ENCODE peak calls at places on chromosomes 4 and X, in four cellular contexts. One of them, this sample, is unnamed.

GRCh38 chrX:17608898-17609297 is 128.4 kb upstream of the SCML1 start:
- DNase-seq in upper lobe of right lung: no peak
- DNase-seq in CD4-positive, alpha-beta memory T cell: no peak
- DNase-seq in psoas muscle: no peak
- DNase-seq in this sample: no peak

GRCh38 chr4:40308528-40309122 is 26.5 kb upstream of the CHRNA9 start:
- DNase-seq in upper lobe of right lung: no peak
- DNase-seq in CD4-positive, alpha-beta memory T cell: no peak
- DNase-seq in psoas muscle: no peak
- DNase-seq in this sample: no peak

GRCh38 chr4:80538276-80538926 is 202.9 kb downstream of the CFAP299 start:
- DNase-seq in upper lobe of right lung: no peak
- DNase-seq in CD4-positive, alpha-beta memory T cell: no peak
- DNase-seq in psoas muscle: no peak
- DNase-seq in this sample: no peak

GRCh38 chr4:16090306-16090705 is 6.5 kb upstream of the PROM1 start:
- DNase-seq in upper lobe of right lung: no peak
- DNase-seq in CD4-positive, alpha-beta memory T cell: no peak
- DNase-seq in psoas muscle: no peak
- DNase-seq in this sample: no peak

GRCh38 chr4:168857009-168857408 is 153.0 kb downstream of the CBR4 start:
- DNase-seq in upper lobe of right lung: no peak
- DNase-seq in CD4-positive, alpha-beta memory T cell: no peak
- DNase-seq in psoas muscle: no peak
- DNase-seq in this sample: no peak

GRCh38 chr4:41728571-41728908 is 20.0 kb downstream of the PHOX2B start:
- DNase-seq in upper lobe of right lung: no peak
- DNase-seq in CD4-positive, alpha-beta memory T cell: no peak
- DNase-seq in psoas muscle: no peak
- DNase-seq in this sample: no peak

GRCh38 chrX:1526565-1526964 is 10.4 kb downstream of the P2RY8 start:
- DNase-seq in upper lobe of right lung: no peak
- DNase-seq in CD4-positive, alpha-beta memory T cell: no peak
- DNase-seq in psoas muscle: no peak
- DNase-seq in this sample: no peak

GRCh38 chr4:88219099-88219498 is 60.7 kb upstream of the ABCG2 start:
- DNase-seq in upper lobe of right lung: no peak
- DNase-seq in CD4-positive, alpha-beta memory T cell: no peak
- DNase-seq in psoas muscle: no peak
- DNase-seq in this sample: no peak

GRCh38 chr4:157754410-157754809 is 418.4 kb downstream of the GASK1B start:
- DNase-seq in upper lobe of right lung: no peak
- DNase-seq in CD4-positive, alpha-beta memory T cell: no peak
- DNase-seq in psoas muscle: no peak
- DNase-seq in this sample: no peak

GRCh38 chr4:8198906-8199593 is at the start of gene SH3TC1:
- DNase-seq in upper lobe of right lung: peak; percentile 97
- DNase-seq in CD4-positive, alpha-beta memory T cell: peak; percentile 62
- DNase-seq in psoas muscle: peak; percentile 90
- DNase-seq in this sample: peak; percentile 71

GRCh38 chr4:145770124-145770523 is 90.2 kb downstream of the C4orf51 start:
- DNase-seq in upper lobe of right lung: no peak
- DNase-seq in CD4-positive, alpha-beta memory T cell: no peak
- DNase-seq in psoas muscle: no peak
- DNase-seq in this sample: no peak
- H3K36me3 ChIP-seq in upper lobe of right lung: peaks cover 16% of the 10 kb centered on the region
- H3K36me3 ChIP-seq in CD4-positive, alpha-beta memory T cell: peaks cover 3% of the 10 kb centered on the region
- H3K36me3 ChIP-seq in psoas muscle: peaks cover 34% of the 10 kb centered on the region
- H3K36me3 ChIP-seq in this sample: no peaks in the 10 kb centered on the region

GRCh38 chr4:6605114-6605513 is 30.1 kb downstream of the MAN2B2 start:
- DNase-seq in upper lobe of right lung: no peak
- DNase-seq in CD4-positive, alpha-beta memory T cell: no peak
- DNase-seq in psoas muscle: no peak
- DNase-seq in this sample: no peak
- H3K36me3 ChIP-seq in upper lobe of right lung: peaks cover 54% of the 10 kb centered on the region
- H3K36me3 ChIP-seq in CD4-positive, alpha-beta memory T cell: peaks cover 66% of the 10 kb centered on the region
- H3K36me3 ChIP-seq in psoas muscle: peaks cover 2% of the 10 kb centered on the region
- H3K36me3 ChIP-seq in this sample: peaks cover 100% of the 10 kb centered on the region

DNA sequence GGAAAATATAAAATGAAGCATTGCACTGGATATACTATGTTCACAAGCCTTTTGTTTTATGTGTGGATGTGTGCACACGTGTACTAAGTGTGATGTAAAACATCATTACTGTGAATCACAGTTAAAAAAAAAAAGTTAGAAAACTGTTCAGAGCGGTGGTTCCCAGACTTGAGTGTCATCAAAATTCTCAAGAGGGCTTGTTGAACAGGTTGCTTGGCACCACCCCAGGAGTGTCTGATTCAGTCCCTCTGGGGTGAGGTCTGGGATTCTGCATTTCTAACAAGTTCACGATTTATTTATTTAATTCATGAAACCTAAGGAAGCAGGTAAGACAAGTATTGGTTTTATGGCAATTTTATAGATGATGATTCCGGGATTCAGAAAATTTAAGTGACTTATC is 1.8 kb downstream of the CENPU start:
- DNase-seq in upper lobe of right lung: no peak
- DNase-seq in CD4-positive, alpha-beta memory T cell: no peak
- DNase-seq in psoas muscle: no peak
- DNase-seq in this sample: no peak
- H3K36me3 ChIP-seq in upper lobe of right lung: no peaks in the 10 kb centered on the region
- H3K36me3 ChIP-seq in CD4-positive, alpha-beta memory T cell: no peaks in the 10 kb centered on the region
- H3K36me3 ChIP-seq in psoas muscle: no peaks in the 10 kb centered on the region
- H3K36me3 ChIP-seq in this sample: no peaks in the 10 kb centered on the region

DNA sequence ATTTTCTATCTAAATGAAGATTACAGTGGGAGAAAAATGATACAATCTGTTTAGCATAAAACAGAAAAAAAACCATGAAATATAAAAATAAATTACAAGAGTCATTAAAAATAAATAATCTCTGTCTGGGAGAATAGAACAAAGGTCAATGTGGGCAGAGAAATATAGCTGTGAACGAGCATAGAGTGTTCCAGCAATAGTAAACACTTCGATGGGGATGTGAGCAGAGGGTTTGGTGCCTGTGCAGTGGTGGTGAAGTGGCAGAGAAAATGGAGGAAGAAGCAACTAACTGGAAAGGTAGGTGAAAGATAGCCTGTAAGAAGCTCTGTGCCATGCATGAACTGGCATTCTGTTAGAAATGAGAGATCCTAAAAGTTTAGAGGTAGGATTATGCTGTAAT is 64.9 kb downstream of the ANKRD50 start:
- DNase-seq in upper lobe of right lung: no peak
- DNase-seq in CD4-positive, alpha-beta memory T cell: no peak
- DNase-seq in psoas muscle: no peak
- DNase-seq in this sample: no peak
- H3K36me3 ChIP-seq in upper lobe of right lung: no peaks in the 10 kb centered on the region
- H3K36me3 ChIP-seq in CD4-positive, alpha-beta memory T cell: no peaks in the 10 kb centered on the region
- H3K36me3 ChIP-seq in psoas muscle: no peaks in the 10 kb centered on the region
- H3K36me3 ChIP-seq in this sample: no peaks in the 10 kb centered on the region

GRCh38 chr4:1826531-1827350 is 29.2 kb downstream of the LETM1 start:
- DNase-seq in upper lobe of right lung: no peak
- DNase-seq in CD4-positive, alpha-beta memory T cell: no peak
- DNase-seq in psoas muscle: no peak
- DNase-seq in this sample: no peak
- H3K36me3 ChIP-seq in upper lobe of right lung: peaks cover 59% of the 10 kb centered on the region
- H3K36me3 ChIP-seq in CD4-positive, alpha-beta memory T cell: peaks cover 43% of the 10 kb centered on the region
- H3K36me3 ChIP-seq in psoas muscle: peaks cover 75% of the 10 kb centered on the region
- H3K36me3 ChIP-seq in this sample: peaks cover 15% of the 10 kb centered on the region

This sample was measured in tibial nerve.